ENCODE peak calls at places on chromosomes 12 and 14, in six cellular contexts. Z is stomach, N is heart right ventricle, R is tibial nerve, D is ascending aorta, S is uterus. W is an unnamed sample.

GRCh38 chr12:24991209-24992049 is 42.5 kb upstream of the BCAT1 start:
- DNase-seq in Z (no peak), N (no peak), R (no peak), D (no peak), S (no peak), W (no peak)

GRCh38 chr12:46944771-46945170 is 119.0 kb upstream of the SLC38A4 start:
- DNase-seq in Z (no peak), N (no peak), R (no peak), D (no peak), S (no peak), W (no peak)

GRCh38 chr12:100675432-100675831 is 101.9 kb downstream of the GAS2L3 start:
- DNase-seq in Z (no peak), N (peak; percentile 53), R (peak; percentile 48), D (no peak), S (no peak), W (no peak)

GRCh38 chr12:48750769-48751356 is 34.4 kb upstream of the CCNT1 start:
- DNase-seq in Z (no peak), N (no peak), R (no peak), D (no peak), S (no peak), W (no peak)

GRCh38 chr14:55340482-55340881 is 69.3 kb downstream of the FBXO34 start:
- DNase-seq in Z (no peak), N (no peak), R (no peak), D (no peak), S (no peak), W (no peak)

GRCh38 chr14:64213079-64213478 is 81.1 kb downstream of the ESR2 start:
- DNase-seq in Z (no peak), N (no peak), R (no peak), D (no peak), S (no peak), W (no peak)

GRCh38 chr12:28963554-28963953 is 185.5 kb upstream of the FAR2 start:
- DNase-seq in Z (no peak), N (no peak), R (no peak), D (no peak), S (no peak), W (no peak)

GRCh38 chr14:24240110-24240918 is 2.1 kb downstream of the TINF2 start:
- DNase-seq in Z (no peak), N (no peak), R (no peak), D (no peak), S (no peak), W (no peak)

GRCh38 chr14:92728781-92729364 is 19.6 kb downstream of the LGMN start:
- DNase-seq in Z (peak; percentile 61), N (no peak), R (no peak), D (no peak), S (no peak), W (no peak)

GRCh38 chr14:30015471-30015870 is 87.8 kb upstream of the PRKD1 start:
- DNase-seq in Z (no peak), N (no peak), R (no peak), D (no peak), S (no peak), W (no peak)

GRCh38 chr12:39612250-39612649 is 7.4 kb downstream of the ABCD2 start:
- DNase-seq in Z (no peak), N (no peak), R (no peak), D (no peak), S (no peak), W (no peak)

GRCh38 chr12:39887824-39888223 is 218.1 kb downstream of the SLC2A13 start:
- DNase-seq in Z (no peak), N (no peak), R (no peak), D (no peak), S (no peak), W (no peak)

GRCh38 chr12:93571360-93571853 is 1.1 kb upstream of the SOCS2 start:
- DNase-seq in Z (peak; percentile 66), N (peak; percentile 91), R (peak; percentile 35), D (no peak), S (peak; percentile 87), W (peak; percentile 84)

GRCh38 chr12:122491991-122492390 is 8.7 kb downstream of the ZCCHC8 start:
- DNase-seq in Z (no peak), N (no peak), R (no peak), D (no peak), S (no peak), W (no peak)

GRCh38 chr12:6666211-6666610 is 3.3 kb upstream of the ING4 start:
- DNase-seq in Z (no peak), N (no peak), R (no peak), D (no peak), S (no peak), W (no peak)

GRCh38 chr14:25756880-25757279 is 706.9 kb upstream of the STXBP6 start:
- DNase-seq in Z (no peak), N (no peak), R (no peak), D (no peak), S (no peak), W (no peak)

GRCh38 chr12:76399040-76399439 is 50.8 kb upstream of the BBS10 start:
- DNase-seq in Z (no peak), N (no peak), R (no peak), D (no peak), S (no peak), W (no peak)

GRCh38 chr14:104657114-104657524 is 32.3 kb upstream of the INF2 start:
- DNase-seq in Z (no peak), N (no peak), R (no peak), D (no peak), S (no peak), W (no peak)

GRCh38 chr12:77042834-77043233 is 22.5 kb downstream of the E2F7 start:
- DNase-seq in Z (no peak), N (no peak), R (no peak), D (no peak), S (no peak), W (no peak)

GRCh38 chr12:52784909-52785308 is 7.8 kb upstream of the KRT76 start:
- DNase-seq in Z (no peak), N (no peak), R (no peak), D (no peak), S (no peak), W (no peak)

GRCh38 chr12:51884676-51885229 is 3.1 kb upstream of the ANKRD33 start:
- DNase-seq in Z (no peak), N (no peak), R (no peak), D (no peak), S (no peak), W (no peak)

GRCh38 chr14:95380350-95381042 is 60.8 kb upstream of the CLMN start:
- DNase-seq in Z (no peak), N (no peak), R (no peak), D (no peak), S (no peak), W (no peak)

GRCh38 chr12:20716037-20716436 is 20.9 kb downstream of the SLCO1C1 start:
- DNase-seq in Z (no peak), N (no peak), R (no peak), D (no peak), S (no peak), W (no peak)

GRCh38 chr12:54411398-54412241 is 7.4 kb downstream of the ITGA5 start:
- DNase-seq in Z (peak; percentile 31), N (no peak), R (peak; percentile 65), D (peak; percentile 77), S (no peak), W (peak; percentile 77)

GRCh38 chr14:78566017-78566858 is 396.1 kb downstream of the NRXN3 start:
- DNase-seq in Z (peak; percentile 81), N (peak; percentile 79), R (peak; percentile 86), D (no peak), S (peak; percentile 23), W (peak; percentile 75)

GRCh38 chr12:50040657-50041056 is 15.4 kb upstream of the RACGAP1 start:
- DNase-seq in Z (no peak), N (no peak), R (no peak), D (no peak), S (no peak), W (no peak)

GRCh38 chr14:67420102-67420739 is 8.3 kb upstream of the PLEK2 start:
- DNase-seq in Z (no peak), N (no peak), R (no peak), D (no peak), S (no peak), W (no peak)

GRCh38 chr14:22339277-22339676 is 249.7 kb downstream of the DAD1 start:
- DNase-seq in Z (peak; percentile 46), N (peak; percentile 91), R (peak; percentile 88), D (no peak), S (peak; percentile 86), W (peak; percentile 80)

GRCh38 chr14:34593740-34594375 is 36.1 kb downstream of the SNX6 start:
- DNase-seq in Z (no peak), N (no peak), R (peak; percentile 60), D (no peak), S (no peak), W (no peak)

GRCh38 chr12:78959556-78959955 is 95.0 kb downstream of the SYT1 start:
- DNase-seq in Z (no peak), N (no peak), R (no peak), D (no peak), S (no peak), W (no peak)

GRCh38 chr12:47734725-47735480 is 9.6 kb upstream of the ENDOU start:
- DNase-seq in Z (no peak), N (no peak), R (no peak), D (no peak), S (no peak), W (peak; percentile 66)

GRCh38 chr12:80761818-80762217 is 45.1 kb downstream of the MYF5 start:
- DNase-seq in Z (no peak), N (no peak), R (no peak), D (no peak), S (no peak), W (no peak)

GRCh38 chr12:50224026-50224692 is 57.0 kb upstream of the CERS5 start:
- DNase-seq in Z (peak; percentile 51), N (no peak), R (no peak), D (no peak), S (no peak), W (no peak)

DNA sequence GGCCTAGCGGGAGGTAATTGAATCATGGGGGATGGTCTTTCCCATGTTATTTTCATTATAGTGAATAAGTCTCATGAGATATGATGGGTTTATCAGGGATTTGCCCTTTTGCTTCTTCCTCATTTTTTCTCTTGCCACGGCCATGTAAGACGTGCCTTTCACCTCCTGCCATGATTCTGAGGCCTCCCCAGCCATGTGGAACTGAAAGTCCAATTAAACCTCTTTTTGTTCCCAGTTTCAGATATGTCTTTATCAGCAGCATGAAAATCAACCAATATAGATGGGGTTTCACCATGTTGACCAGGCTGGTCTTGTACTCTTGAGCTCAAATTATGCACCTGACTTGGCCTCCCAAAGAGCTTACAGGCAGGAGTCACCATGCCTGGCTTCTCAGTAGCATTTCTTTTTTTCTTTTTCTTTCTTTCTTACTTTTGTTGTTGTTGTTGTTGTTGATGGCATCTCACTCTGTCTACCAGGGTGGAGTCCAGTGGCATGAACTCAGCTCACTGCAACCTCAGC is 33.2 kb downstream of the TSPAN19 start:
- DNase-seq in Z (no peak), N (no peak), R (no peak), D (no peak), S (no peak), W (no peak)
- H3K4me1 ChIP-seq in Z (no peaks in the 10 kb centered on the region), N (no peaks in the 10 kb centered on the region), R (no peaks in the 10 kb centered on the region), D (no peaks in the 10 kb centered on the region), S (no peaks in the 10 kb centered on the region), W (no peaks in the 10 kb centered on the region)

GRCh38 chr14:74826574-74826973 is 49.4 kb downstream of the PROX2 start:
- DNase-seq in Z (no peak), N (no peak), R (no peak), D (no peak), S (no peak), W (no peak)
- H3K36me3 ChIP-seq in Z (peaks cover 49% of the 10 kb centered on the region), N (peaks cover 91% of the 10 kb centered on the region), R (peaks cover 2% of the 10 kb centered on the region), D (peaks cover 25% of the 10 kb centered on the region), S (no peaks in the 10 kb centered on the region), W (peaks cover 51% of the 10 kb centered on the region)

GRCh38 chr14:99198746-99199145 is 73.3 kb downstream of the BCL11B start:
- DNase-seq in Z (no peak), N (no peak), R (no peak), D (no peak), S (no peak), W (no peak)
- H3K4me1 ChIP-seq in Z (peaks cover 10% of the 10 kb centered on the region), N (no peaks in the 10 kb centered on the region), R (no peaks in the 10 kb centered on the region), D (no peaks in the 10 kb centered on the region), S (no peaks in the 10 kb centered on the region), W (no peaks in the 10 kb centered on the region)

GRCh38 chr12:119693511-119693910 is 25.6 kb downstream of the PRKAB1 start:
- DNase-seq in Z (no peak), N (no peak), R (no peak), D (no peak), S (no peak), W (no peak)
- H3K36me3 ChIP-seq in Z (peaks cover 21% of the 10 kb centered on the region), N (no peaks in the 10 kb centered on the region), R (no peaks in the 10 kb centered on the region), D (no peaks in the 10 kb centered on the region), S (no peaks in the 10 kb centered on the region), W (no peaks in the 10 kb centered on the region)